ENCODE peak calls at places on chromosome 4, in five cellular contexts. J is iPS DF 6.9, L is Peyer's patch, U is GM19239, F is bronchial epithelial cell. Z is an unnamed sample.

GRCh38 chr4:3644849-3645627 is 112.8 kb upstream of the LRPAP1 start:
- DNase-seq in L (no peak), J (no peak), F (no peak), U (no peak), Z (peak)

GRCh38 chr4:90234916-90235547 is 107.8 kb downstream of the CCSER1 start:
- DNase-seq in F (no peak), U (no peak), L (no peak), J (no peak), Z (no peak)

GRCh38 chr4:3523628-3524221 is 8.5 kb downstream of the LRPAP1 start:
- DNase-seq in L (no peak), J (no peak), F (no peak), U (no peak), Z (no peak)

GRCh38 chr4:86706923-86707597 is 112.9 kb downstream of the PTPN13 start:
- DNase-seq in U (no peak), L (no peak), F (peak), J (no peak), Z (peak)

GRCh38 chr4:19883841-19884240 is 367.9 kb upstream of the SLIT2 start:
- DNase-seq in L (no peak), J (no peak), F (peak), U (no peak), Z (peak)

GRCh38 chr4:151605215-151605614 is 155.6 kb downstream of the GATB start:
- DNase-seq in J (no peak), F (no peak), L (no peak), U (no peak), Z (no peak)

GRCh38 chr4:38795087-38795486 is 9.5 kb downstream of the TLR1 start:
- DNase-seq in U (no peak), L (no peak), F (peak), J (no peak), Z (no peak)

GRCh38 chr4:148061795-148062194 is 329.9 kb downstream of the ARHGAP10 start:
- DNase-seq in U (no peak), F (no peak), J (no peak), L (no peak), Z (no peak)

GRCh38 chr4:147017081-147017480 is 71.4 kb upstream of the TTC29 start:
- DNase-seq in U (no peak), J (no peak), L (no peak), F (peak), Z (peak)

GRCh38 chr4:72888331-72888730 is 181.2 kb downstream of the COX18 start:
- DNase-seq in F (no peak), J (no peak), U (no peak), L (no peak), Z (no peak)

GRCh38 chr4:132818091-132818490 is 331.0 kb upstream of the PCDH10 start:
- DNase-seq in J (peak), F (no peak), U (no peak), L (no peak), Z (peak)

GRCh38 chr4:82614868-82615449 is 53.2 kb upstream of the TMEM150C start:
- DNase-seq in U (no peak), J (no peak), F (no peak), L (no peak), Z (no peak)

GRCh38 chr4:37802068-37802666 is 24.3 kb upstream of the PGM2 start:
- DNase-seq in F (peak), L (no peak), J (peak), U (no peak), Z (peak)

GRCh38 chr4:127214936-127215335 is 417.8 kb upstream of the INTU start:
- DNase-seq in J (no peak), L (no peak), F (no peak), U (no peak), Z (no peak)

GRCh38 chr4:71980976-71981375 is 50.8 kb upstream of the NPFFR2 start:
- DNase-seq in U (no peak), L (no peak), J (no peak), F (no peak), Z (no peak)

GRCh38 chr4:3762753-3763511 is 3.3 kb upstream of the ADRA2C start:
- DNase-seq in L (no peak), U (no peak), J (no peak), F (no peak), Z (no peak)

GRCh38 chr4:41061482-41062185 is 152.7 kb downstream of the APBB2 start:
- DNase-seq in U (no peak), F (no peak), J (no peak), L (no peak), Z (peak)

GRCh38 chr4:38139187-38139586 is 179.0 kb downstream of the PTTG2 start:
- DNase-seq in F (no peak), L (no peak), U (no peak), J (no peak), Z (no peak)

GRCh38 chr4:139761461-139761860 is 95.8 kb downstream of the MGST2 start:
- DNase-seq in L (no peak), J (no peak), U (no peak), F (peak), Z (peak)

GRCh38 chr4:113738251-113738650 is 23.3 kb downstream of the CAMK2D start:
- DNase-seq in J (no peak), U (no peak), F (no peak), L (no peak), Z (peak)

GRCh38 chr4:118277243-118277642 is 75.6 kb downstream of the PRSS12 start:
- DNase-seq in U (no peak), F (no peak), L (no peak), J (no peak), Z (no peak)

GRCh38 chr4:113707013-113707412 is 54.5 kb downstream of the CAMK2D start:
- DNase-seq in F (peak), L (no peak), J (no peak), U (no peak), Z (no peak)

Z was measured in mesenchymal stem cell.